ENCODE peak calls at places on chromosomes 13 and 19, in four cellular contexts. One of them, this sample, is unnamed.
A peak's percentile ranks its signal among the peaks of the same experiment; 100 is the strongest.

GRCh38 chr19:51016798-51017683 is 2.5 kb downstream of the KLK10 start:
- DNase-seq in NCI-H774: peak; percentile 64
- DNase-seq in DMS 273 treated with DMSO at 0.1 percent for 48 hours: peak; percentile 24
- DNase-seq in KBM-7: peak; percentile 70
- DNase-seq in this sample: peak; percentile 51

GRCh38 chr13:109366521-109366920 is 419.9 kb downstream of the IRS2 start:
- DNase-seq in NCI-H774: no peak
- DNase-seq in DMS 273 treated with DMSO at 0.1 percent for 48 hours: no peak
- DNase-seq in KBM-7: no peak
- DNase-seq in this sample: no peak

GRCh38 chr19:4316940-4317339 is 12.5 kb downstream of the FSD1 start:
- DNase-seq in DMS 273 treated with DMSO at 0.1 percent for 48 hours: no peak
- DNase-seq in NCI-H774: no peak
- DNase-seq in KBM-7: no peak
- DNase-seq in this sample: no peak

GRCh38 chr19:15758379-15758778 is 20.6 kb downstream of the OR10H3 start:
- DNase-seq in KBM-7: no peak
- DNase-seq in DMS 273 treated with DMSO at 0.1 percent for 48 hours: no peak
- DNase-seq in NCI-H774: no peak
- DNase-seq in this sample: no peak

GRCh38 chr19:52942371-52943133 is 19.3 kb upstream of the ZNF888 start:
- DNase-seq in DMS 273 treated with DMSO at 0.1 percent for 48 hours: peak; percentile 61
- DNase-seq in NCI-H774: peak; percentile 81
- DNase-seq in KBM-7: peak; percentile 93
- DNase-seq in this sample: peak; percentile 24

GRCh38 chr13:27122036-27122435 is 49.6 kb downstream of the USP12 start:
- DNase-seq in DMS 273 treated with DMSO at 0.1 percent for 48 hours: no peak
- DNase-seq in KBM-7: no peak
- DNase-seq in NCI-H774: no peak
- DNase-seq in this sample: no peak

GRCh38 chr19:50321831-50322230 is 7.3 kb downstream of the KCNC3 start:
- DNase-seq in DMS 273 treated with DMSO at 0.1 percent for 48 hours: no peak
- DNase-seq in NCI-H774: no peak
- DNase-seq in KBM-7: no peak
- DNase-seq in this sample: no peak

GRCh38 chr13:103799028-103799427 is 732.8 kb upstream of the SLC10A2 start:
- DNase-seq in KBM-7: no peak
- DNase-seq in DMS 273 treated with DMSO at 0.1 percent for 48 hours: no peak
- DNase-seq in NCI-H774: peak; percentile 34
- DNase-seq in this sample: no peak

GRCh38 chr19:13838071-13838942 is 38.6 kb upstream of the NANOS3 start:
- DNase-seq in KBM-7: no peak
- DNase-seq in DMS 273 treated with DMSO at 0.1 percent for 48 hours: no peak
- DNase-seq in NCI-H774: no peak
- DNase-seq in this sample: no peak

GRCh38 chr13:39729161-39729560 is 73.7 kb downstream of the COG6 start:
- DNase-seq in NCI-H774: no peak
- DNase-seq in KBM-7: no peak
- DNase-seq in DMS 273 treated with DMSO at 0.1 percent for 48 hours: no peak
- DNase-seq in this sample: no peak

GRCh38 chr13:100508996-100509395 is 79.6 kb downstream of the GGACT start:
- DNase-seq in KBM-7: no peak
- DNase-seq in NCI-H774: peak; percentile 40
- DNase-seq in DMS 273 treated with DMSO at 0.1 percent for 48 hours: no peak
- DNase-seq in this sample: no peak

GRCh38 chr19:49851456-49852259 is 699 bp downstream of the PTOV1 start:
- DNase-seq in DMS 273 treated with DMSO at 0.1 percent for 48 hours: no peak
- DNase-seq in KBM-7: no peak
- DNase-seq in NCI-H774: peak; percentile 23
- DNase-seq in this sample: no peak

GRCh38 chr19:15836345-15836594 is 20.8 kb upstream of the OR10H1 start:
- DNase-seq in KBM-7: no peak
- DNase-seq in NCI-H774: no peak
- DNase-seq in DMS 273 treated with DMSO at 0.1 percent for 48 hours: no peak
- DNase-seq in this sample: no peak